ENCODE peak calls at places on chromosomes 7 and 10, in five cellular contexts. T is naive thymus-derived CD4-positive, alpha-beta T cell; W is cardiac muscle cell; Q is pancreas; S is H9. R is an unnamed sample.

GRCh38 chr10:47116445-47116844 is 183.6 kb upstream of the GDF10 start:
- DNase-seq in Q (no peak), T (no peak), S (no peak), W (no peak), R (peak; percentile 24)

GRCh38 chr10:129058664-129059155 is 408.3 kb upstream of the MGMT start:
- DNase-seq in Q (no peak), S (no peak), T (no peak), W (no peak), R (no peak)

GRCh38 chr7:74479066-74479781 is 25.5 kb downstream of the GTF2IRD1 start:
- DNase-seq in W (peak; percentile 52), T (no peak), S (no peak), Q (peak; percentile 40), R (peak; percentile 74)

GRCh38 chr7:83957333-83957732 is 237.3 kb downstream of the SEMA3A start:
- DNase-seq in W (peak; percentile 81), S (no peak), T (no peak), Q (no peak), R (no peak)

GRCh38 chr7:98372993-98373392 is 27.9 kb downstream of the BAIAP2L1 start:
- DNase-seq in Q (no peak), T (no peak), W (peak; percentile 23), S (no peak), R (no peak)

GRCh38 chr10:35126062-35126529 is 550 bp upstream of the CREM start:
- DNase-seq in W (no peak), S (no peak), T (no peak), Q (peak; percentile 28), R (no peak)

GRCh38 chr7:46485481-46486065 is 564.5 kb upstream of the IGFBP3 start:
- DNase-seq in W (peak; percentile 69), Q (no peak), T (no peak), S (no peak), R (no peak)

GRCh38 chr10:102302611-102303010 is 57.3 kb downstream of the GBF1 start:
- DNase-seq in S (no peak), W (peak; percentile 59), Q (no peak), T (no peak), R (no peak)

GRCh38 chr7:98875501-98875900 is 2.8 kb upstream of the TRRAP start:
- DNase-seq in Q (no peak), S (no peak), T (no peak), W (no peak), R (no peak)

GRCh38 chr10:80449545-80449944 is 4.6 kb upstream of the TSPAN14 start:
- DNase-seq in T (no peak), Q (no peak), W (no peak), S (no peak), R (no peak)
- H3K27ac ChIP-seq in T (no peak overlapping the region), Q (no peak overlapping the region), W (no peak overlapping the region), S (no peak overlapping the region), R (no peak overlapping the region)

DNA sequence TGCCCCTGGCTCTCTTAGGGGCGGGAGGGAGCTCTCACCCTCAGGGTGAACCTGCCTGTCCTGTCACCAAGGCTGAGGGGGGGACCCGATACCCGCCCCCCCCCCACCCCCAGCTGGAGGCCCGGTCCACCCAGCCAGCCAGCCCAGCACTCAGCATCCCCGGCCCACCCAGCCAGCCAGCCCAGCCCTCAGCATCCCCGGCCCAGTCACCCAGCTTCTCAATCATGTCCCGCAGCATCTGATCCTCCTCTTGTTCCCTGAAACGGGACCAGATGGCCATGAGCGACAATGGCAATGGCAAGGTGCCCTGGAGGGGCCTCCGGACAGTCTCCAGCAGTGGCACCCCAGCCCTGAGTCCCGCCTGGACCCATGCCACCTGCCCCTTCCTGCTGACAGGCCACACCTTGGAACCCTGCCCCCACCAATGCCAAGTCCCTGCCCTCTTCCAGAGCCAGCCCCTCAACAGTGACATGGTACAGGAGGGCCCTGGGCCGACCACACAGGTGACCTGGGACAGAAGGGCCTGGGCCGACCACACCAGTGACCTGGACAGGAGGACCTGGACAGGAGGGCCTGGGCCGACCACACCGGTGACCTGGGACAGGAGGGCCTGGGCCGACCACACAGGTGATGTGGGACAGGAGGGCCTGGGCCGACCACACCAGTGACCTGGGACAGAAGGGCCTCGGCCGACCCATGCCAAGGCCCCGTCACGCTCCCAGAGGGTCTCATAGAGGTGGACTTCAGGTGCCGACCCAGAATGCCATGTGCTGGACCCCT is 24.2 kb downstream of the MICALL2 start:
- DNase-seq in W (no peak), T (no peak), Q (no peak), S (no peak), R (no peak)
- H3K27me3 ChIP-seq in W (no peaks in the 10 kb centered on the region), T (no peaks in the 10 kb centered on the region), Q (no peaks in the 10 kb centered on the region), S (no peaks in the 10 kb centered on the region), R (no peaks in the 10 kb centered on the region)

DNA sequence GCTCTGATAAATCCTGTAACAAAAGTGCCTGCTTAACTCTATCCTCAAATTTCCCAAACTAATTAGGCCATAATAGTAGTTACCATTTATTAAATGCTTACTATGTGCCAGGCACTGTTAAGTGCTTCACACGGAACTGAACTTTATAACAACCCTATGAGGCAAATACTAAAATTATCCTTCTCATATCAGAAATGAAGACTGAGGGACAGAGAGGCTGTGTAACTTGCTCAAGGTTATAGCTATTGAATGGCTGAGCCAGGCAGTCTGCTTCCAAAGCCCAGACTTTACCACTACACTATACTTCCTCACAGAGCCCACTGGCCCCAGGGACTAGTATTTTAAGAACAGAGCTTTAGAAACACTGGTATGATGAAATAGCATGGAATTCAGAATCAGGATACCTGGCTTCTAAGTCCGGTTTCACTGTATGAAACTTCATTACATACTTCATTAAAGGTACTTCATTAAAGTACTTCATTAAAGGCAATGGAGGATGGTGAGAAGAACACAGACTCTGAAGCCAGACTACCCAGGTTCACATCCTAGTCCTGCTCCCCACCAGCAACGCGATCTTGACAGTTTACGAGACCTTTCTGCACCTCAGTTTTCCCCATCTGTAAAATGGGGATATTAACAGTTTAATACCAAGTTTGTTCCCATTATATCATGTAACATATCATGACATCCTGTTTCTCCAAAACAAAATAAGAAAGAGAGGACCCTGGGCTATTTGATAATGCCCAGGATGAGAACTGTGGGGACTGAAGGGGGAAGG is 19.6 kb downstream of the ANXA11 start:
- DNase-seq in W (peak; percentile 42), Q (no peak), T (no peak), S (no peak), R (no peak)
- H3K4me1 ChIP-seq in W (no peaks in the 10 kb centered on the region), Q (peaks cover 11% of the 10 kb centered on the region), T (peaks cover 48% of the 10 kb centered on the region), S (peaks cover 2% of the 10 kb centered on the region), R (peaks cover 34% of the 10 kb centered on the region)

GRCh38 chr10:80462277-80462985 is 8.3 kb downstream of the TSPAN14 start:
- DNase-seq in W (peak; percentile 70), Q (no peak), T (no peak), S (no peak), R (no peak)

GRCh38 chr10:80464557-80465466 is 10.7 kb downstream of the TSPAN14 start:
- DNase-seq in Q (peak; percentile 39), W (no peak), S (peak; percentile 91), T (peak; percentile 46), R (no peak)

GRCh38 chr10:80461208-80462183 is 7.4 kb downstream of the TSPAN14 start:
- DNase-seq in Q (peak; percentile 21), S (no peak), W (peak; percentile 60), T (no peak), R (no peak)

GRCh38 chr10:80463868-80464267 is 9.8 kb downstream of the TSPAN14 start:
- DNase-seq in W (no peak), Q (no peak), T (no peak), S (no peak), R (no peak)

GRCh38 chr10:80462986-80463741 is 9.1 kb downstream of the TSPAN14 start:
- DNase-seq in T (no peak), W (no peak), S (no peak), Q (no peak), R (no peak)
- H3K27ac ChIP-seq in T (peak overlapping the region; percentile 84), W (peak overlapping the region; percentile 80), S (no peak overlapping the region), Q (no peak overlapping the region), R (peak overlapping the region; percentile 71)

GRCh38 chr10:133327651-133328357 is 8.9 kb downstream of the CALY start:
- DNase-seq in T (no peak), W (no peak), S (no peak), Q (peak; percentile 21), R (no peak)
- H3K27me3 ChIP-seq in T (peaks cover 8% of the 10 kb centered on the region), W (peaks cover 71% of the 10 kb centered on the region), S (peaks cover 20% of the 10 kb centered on the region), Q (peaks cover 9% of the 10 kb centered on the region), R (peaks cover 16% of the 10 kb centered on the region)